ENCODE peak calls at places on chromosomes 6 and 20, in seven cellular contexts. J is WTC11, L is hepatic stellate cell, R is H7, H is left lobe of liver, N is NCI-H774, X is mucosa of descending colon. V is an unnamed sample.

GRCh38 chr6:55758156-55758942 is 117.0 kb downstream of the BMP5 start:
- DNase-seq in R (no peak), X (no peak), L (no peak), N (peak), H (no peak), J (no peak), V (peak)

GRCh38 chr20:32898721-32899120 is 40.0 kb downstream of the EFCAB8 start:
- DNase-seq in X (no peak), L (peak), N (no peak), H (no peak), J (no peak), R (no peak), V (no peak)

GRCh38 chr20:58720890-58721289 is 28.3 kb downstream of the NPEPL1 start:
- DNase-seq in N (no peak), J (no peak), X (no peak), R (peak), H (no peak), L (no peak), V (no peak)

GRCh38 chr6:24105146-24105545 is 20.9 kb upstream of the NRSN1 start:
- DNase-seq in H (no peak), J (no peak), R (no peak), N (no peak), L (no peak), X (no peak), V (no peak)

GRCh38 chr6:3804981-3805380 is 44.2 kb upstream of the FAM50B start:
- DNase-seq in L (no peak), X (no peak), N (no peak), H (no peak), R (no peak), J (no peak), V (no peak)

GRCh38 chr6:165717732-165718465 is 54.9 kb upstream of the PDE10A start:
- DNase-seq in J (no peak), R (no peak), X (no peak), H (no peak), N (no peak), L (peak), V (no peak)

GRCh38 chr20:33463332-33464101 is 20.0 kb upstream of the SNTA1 start:
- DNase-seq in N (no peak), R (no peak), J (no peak), H (no peak), L (no peak), X (no peak), V (no peak)

GRCh38 chr6:3603443-3604130 is 146.7 kb upstream of the SLC22A23 start:
- DNase-seq in X (no peak), R (no peak), J (no peak), N (no peak), H (no peak), L (no peak), V (no peak)

GRCh38 chr6:118584906-118585305 is 36.8 kb downstream of the PLN start:
- DNase-seq in N (no peak), X (no peak), H (no peak), L (no peak), J (no peak), R (no peak), V (no peak)

GRCh38 chr20:32555584-32555983 is 29.5 kb downstream of the NOL4L start:
- DNase-seq in X (no peak), J (no peak), L (no peak), H (no peak), R (no peak), N (no peak), V (no peak)

GRCh38 chr6:32432050-32432450 is 7.6 kb upstream of the HLA-DRA start:
- DNase-seq in H (no peak), X (no peak), L (no peak), N (no peak), R (no peak), J (no peak), V (no peak)

GRCh38 chr6:159061805-159062563 is 17.2 kb upstream of the TAGAP start:
- DNase-seq in X (no peak), L (no peak), H (no peak), J (no peak), N (no peak), R (no peak), V (no peak)

GRCh38 chr6:41518118-41518517 is 28.1 kb upstream of the FOXP4 start:
- DNase-seq in R (peak), H (no peak), N (no peak), J (peak), X (peak), L (no peak), V (no peak)

GRCh38 chr20:11502668-11503067 is 415.0 kb upstream of the BTBD3 start:
- DNase-seq in R (no peak), J (no peak), L (no peak), X (no peak), H (no peak), N (no peak), V (no peak)

GRCh38 chr6:85660181-85660611 is 17.5 kb upstream of the SYNCRIP start:
- DNase-seq in X (no peak), L (peak), N (no peak), J (no peak), H (no peak), R (no peak), V (no peak)

GRCh38 chr6:16292432-16292831 is 54.0 kb downstream of the GMPR start:
- DNase-seq in N (no peak), H (no peak), J (no peak), L (no peak), R (no peak), X (no peak), V (no peak)

GRCh38 chr6:77487808-77488425 is 24.6 kb upstream of the HTR1B start:
- DNase-seq in H (no peak), X (no peak), L (no peak), J (no peak), R (no peak), N (no peak), V (no peak)

GRCh38 chr20:13995841-13996240 is 525 bp downstream of the MACROD2 start:
- DNase-seq in N (peak), H (peak), R (peak), J (peak), L (no peak), X (peak), V (no peak)

GRCh38 chr6:27478141-27478705 is 5.3 kb upstream of the ZNF184 start:
- DNase-seq in J (no peak), H (no peak), L (peak), X (peak), R (peak), N (no peak), V (no peak)

GRCh38 chr6:160386869-160387518 is 38.8 kb downstream of the SLC22A3 start:
- DNase-seq in L (no peak), R (no peak), J (no peak), N (no peak), X (no peak), H (peak), V (no peak)

GRCh38 chr6:10644225-10644624 is 50.2 kb downstream of the C6orf52 start:
- DNase-seq in R (no peak), H (no peak), J (no peak), N (no peak), X (no peak), L (no peak), V (no peak)

GRCh38 chr20:38343107-38343797 is 3.0 kb upstream of the LBP start:
- DNase-seq in L (no peak), R (no peak), N (no peak), H (peak), J (no peak), X (peak), V (no peak)

GRCh38 chr6:5638666-5639065 is 368.1 kb downstream of the NRN1 start:
- DNase-seq in J (no peak), H (no peak), R (no peak), N (no peak), L (no peak), X (no peak), V (no peak)

GRCh38 chr6:33207569-33208088 is 671 bp upstream of the RING1 start:
- DNase-seq in X (peak), H (no peak), J (peak), L (peak), R (peak), N (no peak), V (no peak)

GRCh38 chr6:129120856-129121255 is 237.9 kb downstream of the LAMA2 start:
- DNase-seq in N (no peak), J (no peak), H (no peak), X (no peak), R (no peak), L (no peak), V (peak)

GRCh38 chr6:109687271-109687721 is 3.7 kb downstream of the AK9 start:
- DNase-seq in X (no peak), L (peak), N (no peak), H (no peak), R (no peak), J (no peak), V (peak)

GRCh38 chr6:29501106-29501505 is 13.3 kb upstream of the MAS1L start:
- DNase-seq in N (no peak), R (no peak), H (no peak), X (no peak), L (no peak), J (no peak), V (no peak)

GRCh38 chr6:71489736-71490135 is 201.1 kb downstream of the OGFRL1 start:
- DNase-seq in R (peak), J (peak), X (no peak), L (peak), N (no peak), H (no peak), V (peak)

GRCh38 chr6:7515363-7515762 is 26.1 kb upstream of the DSP start:
- DNase-seq in H (no peak), X (no peak), L (no peak), R (no peak), N (no peak), J (no peak), V (no peak)

GRCh38 chr20:33005132-33005566 is 916 bp upstream of the SUN5 start:
- DNase-seq in J (no peak), L (no peak), R (peak), X (no peak), H (no peak), N (no peak), V (no peak)

GRCh38 chr20:16476032-16476431 is 97.2 kb downstream of the KIF16B start:
- DNase-seq in R (peak), H (no peak), X (no peak), N (peak), J (no peak), L (peak), V (no peak)

GRCh38 chr6:157047951-157048350 is 270.8 kb downstream of the ARID1B start:
- DNase-seq in J (no peak), L (no peak), X (no peak), R (no peak), N (no peak), H (no peak), V (no peak)

GRCh38 chr20:45450097-45450818 is 19.3 kb upstream of the WFDC2 start:
- DNase-seq in L (peak), J (no peak), R (peak), X (peak), H (no peak), N (peak), V (peak)

GRCh38 chr20:52425253-52425652 is 233.7 kb upstream of the ZFP64 start:
- DNase-seq in L (no peak), N (no peak), J (no peak), R (no peak), X (no peak), H (no peak), V (no peak)